ENCODE peak calls at places on chromosome 1, in seven cellular contexts. One of them, this sample, is unnamed.
A peak's percentile ranks its signal among the peaks of the same experiment; 100 is the strongest.

GRCh38 chr1:151984313-151984956 is 9.2 kb downstream of the S100A10 start:
- DNase-seq in stomach: no peak
- DNase-seq in PC-9: no peak
- DNase-seq in uterus: no peak
- DNase-seq in breast epithelium: no peak
- DNase-seq in K562: no peak
- DNase-seq in heart left ventricle: no peak
- DNase-seq in this sample: peak; percentile 38

GRCh38 chr1:35449334-35450008 is 107.7 kb downstream of the KIAA0319L start:
- DNase-seq in stomach: no peak
- DNase-seq in PC-9: no peak
- DNase-seq in uterus: no peak
- DNase-seq in breast epithelium: no peak
- DNase-seq in K562: no peak
- DNase-seq in heart left ventricle: no peak
- DNase-seq in this sample: no peak

GRCh38 chr1:234780531-234781162 is 170.7 kb upstream of the IRF2BP2 start:
- DNase-seq in stomach: no peak
- DNase-seq in PC-9: no peak
- DNase-seq in uterus: no peak
- DNase-seq in breast epithelium: no peak
- DNase-seq in K562: peak; percentile 40
- DNase-seq in heart left ventricle: no peak
- DNase-seq in this sample: no peak

GRCh38 chr1:43366179-43366578 is 1.6 kb downstream of the ELOVL1 start:
- DNase-seq in stomach: peak; percentile 84
- DNase-seq in PC-9: peak; percentile 88
- DNase-seq in uterus: no peak
- DNase-seq in breast epithelium: peak; percentile 63
- DNase-seq in K562: peak; percentile 60
- DNase-seq in heart left ventricle: no peak
- DNase-seq in this sample: no peak

GRCh38 chr1:67463298-67463960 is 33.2 kb upstream of the SERBP1 start:
- DNase-seq in stomach: no peak
- DNase-seq in PC-9: no peak
- DNase-seq in uterus: no peak
- DNase-seq in breast epithelium: no peak
- DNase-seq in K562: no peak
- DNase-seq in heart left ventricle: no peak
- DNase-seq in this sample: no peak

GRCh38 chr1:203682401-203683383 is 56.1 kb downstream of the ATP2B4 start:
- DNase-seq in stomach: no peak
- DNase-seq in PC-9: no peak
- DNase-seq in uterus: peak; percentile 43
- DNase-seq in breast epithelium: no peak
- DNase-seq in K562: peak; percentile 59
- DNase-seq in heart left ventricle: no peak
- DNase-seq in this sample: no peak

GRCh38 chr1:57782357-57782756 is 358.5 kb upstream of the DAB1 start:
- DNase-seq in stomach: no peak
- DNase-seq in PC-9: no peak
- DNase-seq in uterus: no peak
- DNase-seq in breast epithelium: no peak
- DNase-seq in K562: no peak
- DNase-seq in heart left ventricle: no peak
- DNase-seq in this sample: no peak

GRCh38 chr1:2229032-2229920 is 1.2 kb downstream of the SKI start:
- DNase-seq in stomach: peak; percentile 74
- DNase-seq in PC-9: peak; percentile 35
- DNase-seq in uterus: peak; percentile 81
- DNase-seq in breast epithelium: no peak
- DNase-seq in K562: peak; percentile 51
- DNase-seq in heart left ventricle: peak; percentile 70
- DNase-seq in this sample: peak; percentile 80

GRCh38 chr1:113804421-113805255 is 7.6 kb downstream of the RSBN1 start:
- DNase-seq in stomach: no peak
- DNase-seq in PC-9: no peak
- DNase-seq in uterus: no peak
- DNase-seq in breast epithelium: no peak
- DNase-seq in K562: peak; percentile 88
- DNase-seq in heart left ventricle: no peak
- DNase-seq in this sample: no peak

GRCh38 chr1:243513726-243514491 is 258.1 kb downstream of the SDCCAG8 start:
- DNase-seq in stomach: no peak
- DNase-seq in PC-9: peak; percentile 39
- DNase-seq in uterus: no peak
- DNase-seq in breast epithelium: no peak
- DNase-seq in K562: no peak
- DNase-seq in heart left ventricle: no peak
- DNase-seq in this sample: no peak

GRCh38 chr1:50417487-50417886 is 5.8 kb downstream of the DMRTA2 start:
- DNase-seq in stomach: no peak
- DNase-seq in PC-9: no peak
- DNase-seq in uterus: no peak
- DNase-seq in breast epithelium: no peak
- DNase-seq in K562: no peak
- DNase-seq in heart left ventricle: no peak
- DNase-seq in this sample: no peak

GRCh38 chr1:3312894-3313578 is 141.4 kb upstream of the ARHGEF16 start:
- DNase-seq in stomach: peak; percentile 88
- DNase-seq in PC-9: peak; percentile 87
- DNase-seq in uterus: peak; percentile 96
- DNase-seq in breast epithelium: peak; percentile 91
- DNase-seq in K562: peak; percentile 81
- DNase-seq in heart left ventricle: peak; percentile 88
- DNase-seq in this sample: no peak

GRCh38 chr1:6969106-6969505 is 183.9 kb downstream of the CAMTA1 start:
- DNase-seq in stomach: no peak
- DNase-seq in PC-9: no peak
- DNase-seq in uterus: no peak
- DNase-seq in breast epithelium: no peak
- DNase-seq in K562: no peak
- DNase-seq in heart left ventricle: no peak
- DNase-seq in this sample: no peak

GRCh38 chr1:97668945-97669344 is 251.9 kb downstream of the DPYD start:
- DNase-seq in stomach: no peak
- DNase-seq in PC-9: no peak
- DNase-seq in uterus: no peak
- DNase-seq in breast epithelium: no peak
- DNase-seq in K562: no peak
- DNase-seq in heart left ventricle: no peak
- DNase-seq in this sample: no peak

GRCh38 chr1:18531503-18531845 is 50.7 kb downstream of the KLHDC7A start:
- DNase-seq in stomach: no peak
- DNase-seq in PC-9: no peak
- DNase-seq in uterus: no peak
- DNase-seq in breast epithelium: no peak
- DNase-seq in K562: no peak
- DNase-seq in heart left ventricle: no peak
- DNase-seq in this sample: no peak

GRCh38 chr1:23797478-23798448 is 2.8 kb downstream of the GALE start:
- DNase-seq in stomach: peak; percentile 54
- DNase-seq in PC-9: no peak
- DNase-seq in uterus: no peak
- DNase-seq in breast epithelium: no peak
- DNase-seq in K562: no peak
- DNase-seq in heart left ventricle: no peak
- DNase-seq in this sample: no peak

GRCh38 chr1:212261361-212261929 is 23.8 kb upstream of the PPP2R5A start:
- DNase-seq in stomach: no peak
- DNase-seq in PC-9: peak; percentile 40
- DNase-seq in uterus: no peak
- DNase-seq in breast epithelium: no peak
- DNase-seq in K562: peak; percentile 72
- DNase-seq in heart left ventricle: no peak
- DNase-seq in this sample: no peak

GRCh38 chr1:182193908-182194550 is 132.5 kb upstream of the ZNF648 start:
- DNase-seq in stomach: no peak
- DNase-seq in PC-9: no peak
- DNase-seq in uterus: peak; percentile 63
- DNase-seq in breast epithelium: no peak
- DNase-seq in K562: no peak
- DNase-seq in heart left ventricle: no peak
- DNase-seq in this sample: no peak

GRCh38 chr1:20278692-20279130 is 12.0 kb upstream of the VWA5B1 start:
- DNase-seq in stomach: no peak
- DNase-seq in PC-9: no peak
- DNase-seq in uterus: no peak
- DNase-seq in breast epithelium: no peak
- DNase-seq in K562: no peak
- DNase-seq in heart left ventricle: no peak
- DNase-seq in this sample: peak; percentile 28

GRCh38 chr1:164561461-164561860 is 2.5 kb downstream of the PBX1 start:
- DNase-seq in stomach: no peak
- DNase-seq in PC-9: no peak
- DNase-seq in uterus: no peak
- DNase-seq in breast epithelium: no peak
- DNase-seq in K562: no peak
- DNase-seq in heart left ventricle: no peak
- DNase-seq in this sample: no peak
- H3K27me3 ChIP-seq in stomach: peaks cover 7% of the 10 kb centered on the region
- H3K27me3 ChIP-seq in PC-9: no peaks in the 10 kb centered on the region
- H3K27me3 ChIP-seq in uterus: no peaks in the 10 kb centered on the region
- H3K27me3 ChIP-seq in breast epithelium: no peaks in the 10 kb centered on the region
- H3K27me3 ChIP-seq in K562: no peaks in the 10 kb centered on the region
- H3K27me3 ChIP-seq in heart left ventricle: no peaks in the 10 kb centered on the region
- H3K27me3 ChIP-seq in this sample: no peaks in the 10 kb centered on the region

DNA sequence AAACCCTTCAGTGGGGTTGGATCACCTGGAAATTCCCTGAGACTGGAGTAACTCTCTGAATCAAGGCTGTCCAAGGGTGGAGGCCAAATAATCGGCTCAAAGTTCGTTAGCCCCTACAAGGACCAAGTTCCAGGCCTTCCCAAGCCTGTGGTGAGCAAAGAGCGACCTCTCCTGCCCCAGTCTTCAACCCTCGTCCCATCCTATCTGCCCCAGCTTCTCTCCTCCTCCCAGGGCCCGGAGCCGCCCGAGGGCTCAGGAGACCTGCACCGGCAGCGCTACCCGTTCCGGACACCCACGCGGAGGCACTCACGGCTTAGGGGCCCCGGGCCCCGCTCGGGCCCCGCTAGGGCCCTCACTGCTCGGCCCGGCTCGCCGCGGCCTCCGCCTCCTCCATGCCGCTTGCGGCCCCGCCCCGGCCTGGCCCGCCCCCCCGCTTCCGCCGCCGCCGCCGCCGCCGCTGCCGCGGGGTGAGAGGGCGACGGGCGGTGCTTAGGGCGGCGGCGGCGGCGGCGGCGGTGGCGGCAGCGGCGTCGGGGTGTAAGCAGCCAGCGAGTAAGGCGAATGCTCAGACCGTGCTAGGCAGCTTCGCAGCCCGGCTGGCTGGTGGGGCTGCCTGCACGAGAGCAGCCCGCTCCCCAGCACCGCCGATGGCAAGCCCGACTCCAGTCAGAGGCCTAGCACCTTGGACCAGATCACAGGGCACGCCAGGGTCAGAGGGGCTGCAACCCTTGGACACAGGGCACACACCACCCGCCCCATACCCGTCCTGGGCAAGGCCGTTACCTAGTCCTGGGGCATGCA is at the start of gene POMGNT1:
- DNase-seq in stomach: peak; percentile 75
- DNase-seq in PC-9: peak; percentile 83
- DNase-seq in uterus: no peak
- DNase-seq in breast epithelium: no peak
- DNase-seq in K562: peak; percentile 95
- DNase-seq in heart left ventricle: peak; percentile 72
- DNase-seq in this sample: peak; percentile 81
- TF ChIP-seq CTCF in stomach: no peak
- TF ChIP-seq CTCF in PC-9: no peak
- TF ChIP-seq CTCF in uterus: no peak
- TF ChIP-seq CTCF in breast epithelium: no peak
- TF ChIP-seq CTCF in K562: peak; percentile 59
- TF ChIP-seq CTCF in heart left ventricle: no peak
- TF ChIP-seq CTCF in this sample: peak; percentile 26

GRCh38 chr1:226419284-226419683 is 11.4 kb upstream of the PARP1 start:
- DNase-seq in stomach: no peak
- DNase-seq in PC-9: no peak
- DNase-seq in uterus: no peak
- DNase-seq in breast epithelium: no peak
- DNase-seq in K562: no peak
- DNase-seq in heart left ventricle: no peak
- DNase-seq in this sample: no peak

GRCh38 chr1:226417350-226417749 is 9.5 kb upstream of the PARP1 start:
- DNase-seq in stomach: no peak
- DNase-seq in PC-9: no peak
- DNase-seq in uterus: no peak
- DNase-seq in breast epithelium: no peak
- DNase-seq in K562: no peak
- DNase-seq in heart left ventricle: no peak
- DNase-seq in this sample: no peak

GRCh38 chr1:226420860-226421259 is 13.0 kb upstream of the PARP1 start:
- DNase-seq in stomach: no peak
- DNase-seq in PC-9: no peak
- DNase-seq in uterus: no peak
- DNase-seq in breast epithelium: no peak
- DNase-seq in K562: no peak
- DNase-seq in heart left ventricle: no peak
- DNase-seq in this sample: no peak

GRCh38 chr1:226420328-226420727 is 12.4 kb upstream of the PARP1 start:
- DNase-seq in stomach: no peak
- DNase-seq in PC-9: no peak
- DNase-seq in uterus: no peak
- DNase-seq in breast epithelium: no peak
- DNase-seq in K562: no peak
- DNase-seq in heart left ventricle: no peak
- DNase-seq in this sample: no peak

DNA sequence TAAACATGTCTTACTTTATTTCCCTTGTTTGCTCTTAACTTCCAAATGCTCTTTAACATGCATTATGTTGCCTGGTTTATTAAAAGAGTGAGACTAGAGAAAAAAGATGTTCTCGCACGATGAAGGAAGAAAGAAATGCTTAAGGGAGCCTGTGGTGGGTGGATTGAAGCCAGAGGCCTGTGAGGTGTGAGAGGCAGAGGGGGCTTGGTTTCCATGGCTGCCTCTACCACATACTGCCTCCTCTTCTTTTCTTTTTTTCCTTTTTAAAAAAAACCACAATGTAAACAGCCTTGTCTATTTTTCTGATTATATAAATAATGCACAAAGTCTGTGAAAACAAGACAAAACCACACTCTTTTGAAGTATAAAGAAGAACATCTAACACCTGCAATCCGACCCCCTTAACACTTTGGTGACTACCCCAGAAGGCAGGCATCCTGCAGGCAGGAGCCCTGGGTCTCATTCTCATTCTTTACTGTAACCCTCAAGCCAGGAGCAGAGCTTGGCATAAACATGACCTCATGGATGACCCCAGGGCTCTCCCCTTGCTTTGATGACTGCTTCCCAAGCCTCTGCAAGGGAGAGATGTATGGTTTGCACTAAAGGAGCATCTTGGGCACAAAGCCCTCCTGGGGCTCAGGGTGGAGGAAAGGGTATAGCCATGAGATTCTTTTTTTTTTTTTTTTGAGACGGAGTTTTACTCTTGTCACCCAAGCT is 10.1 kb upstream of the PARP1 start:
- DNase-seq in stomach: no peak
- DNase-seq in PC-9: no peak
- DNase-seq in uterus: no peak
- DNase-seq in breast epithelium: no peak
- DNase-seq in K562: no peak
- DNase-seq in heart left ventricle: no peak
- DNase-seq in this sample: no peak
- H3K27me3 ChIP-seq in stomach: no peaks in the 10 kb centered on the region
- H3K27me3 ChIP-seq in PC-9: no peaks in the 10 kb centered on the region
- H3K27me3 ChIP-seq in uterus: no peaks in the 10 kb centered on the region
- H3K27me3 ChIP-seq in breast epithelium: no peaks in the 10 kb centered on the region
- H3K27me3 ChIP-seq in K562: peaks cover 49% of the 10 kb centered on the region
- H3K27me3 ChIP-seq in heart left ventricle: no peaks in the 10 kb centered on the region
- H3K27me3 ChIP-seq in this sample: no peaks in the 10 kb centered on the region

GRCh38 chr1:165284471-165284870 is 72.0 kb downstream of the LMX1A start:
- DNase-seq in stomach: no peak
- DNase-seq in PC-9: no peak
- DNase-seq in uterus: no peak
- DNase-seq in breast epithelium: no peak
- DNase-seq in K562: no peak
- DNase-seq in heart left ventricle: no peak
- DNase-seq in this sample: no peak
- TF ChIP-seq CTCF in stomach: no peak
- TF ChIP-seq CTCF in PC-9: no peak
- TF ChIP-seq CTCF in uterus: no peak
- TF ChIP-seq CTCF in breast epithelium: no peak
- TF ChIP-seq CTCF in K562: no peak
- TF ChIP-seq CTCF in heart left ventricle: no peak
- TF ChIP-seq CTCF in this sample: no peak

This sample was measured in GM06990.